ENCODE peak calls at places on chromosomes 11 and 22, in four cellular contexts. O is colonic mucosa; J is T-helper 9 cell; X is stimulated activated CD4-positive, alpha-beta T cell treated with anti-CD3 and anti-CD28 coated beads, Interleukin-12 subunit alpha, Interleukin-12 subunit beta, amount 100 ng/mL, for 4 hours. I is an unnamed sample.

GRCh38 chr11:108648528-108648885 is 16.4 kb upstream of the DDX10 start:
- DNase-seq in O (no peak), J (no peak), X (no peak), I (no peak)

GRCh38 chr11:66999555-66999954 is 23.4 kb upstream of the SYT12 start:
- DNase-seq in O (no peak), J (no peak), X (no peak), I (no peak)

GRCh38 chr11:72577271-72577681 is 96.9 kb downstream of the PDE2A start:
- DNase-seq in O (no peak), J (no peak), X (no peak), I (no peak)

GRCh38 chr11:7165911-7166310 is 77.1 kb downstream of the RBMXL2 start:
- DNase-seq in O (no peak), J (no peak), X (no peak), I (peak)

GRCh38 chr22:23163665-23164064 is 16.6 kb upstream of the BCR start:
- DNase-seq in O (no peak), J (no peak), X (no peak), I (no peak)

GRCh38 chr22:19965771-19966709 is 24.4 kb upstream of the TXNRD2 start:
- DNase-seq in O (no peak), J (no peak), X (no peak), I (peak)

GRCh38 chr11:57639321-57640067 is 10.2 kb downstream of the YPEL4 start:
- DNase-seq in O (no peak), J (no peak), X (no peak), I (peak)

GRCh38 chr11:67280341-67280790 is 8.7 kb upstream of the ANKRD13D start:
- DNase-seq in O (no peak), J (no peak), X (no peak), I (no peak)

GRCh38 chr22:16827506-16827905 is 2.3 kb upstream of the XKR3 start:
- DNase-seq in O (no peak), J (no peak), X (no peak), I (no peak)

GRCh38 chr11:792535-792821 is 2.6 kb upstream of the CEND1 start:
- DNase-seq in O (no peak), J (no peak), X (no peak), I (no peak)

GRCh38 chr11:71355266-71355665 is 92.9 kb downstream of the DHCR7 start:
- DNase-seq in O (no peak), J (no peak), X (no peak), I (no peak)

GRCh38 chr11:94036096-94036495 is 14.9 kb downstream of the HEPHL1 start:
- DNase-seq in O (no peak), J (no peak), X (no peak), I (no peak)

GRCh38 chr22:32144875-32145274 is 14.2 kb downstream of the C22orf42 start:
- DNase-seq in O (no peak), J (no peak), X (no peak), I (no peak)

I was measured in HAP-1.